ENCODE peak calls at places on chromosomes 2 and 18, in four cellular contexts. One of them, this sample, is unnamed.

GRCh38 chr2:28463893-28464292 is 32.0 kb upstream of the PLB1 start:
- DNase-seq in HL-60: peak; percentile 92
- DNase-seq in GM12878: no peak
- DNase-seq in K562: no peak
- DNase-seq in this sample: no peak

GRCh38 chr2:207475546-207475945 is 54.2 kb upstream of the CREB1 start:
- DNase-seq in GM12878: no peak
- DNase-seq in HL-60: no peak
- DNase-seq in K562: no peak
- DNase-seq in this sample: no peak

GRCh38 chr2:230924092-230924469 is 961 bp downstream of the GPR55 start:
- DNase-seq in HL-60: no peak
- DNase-seq in GM12878: no peak
- DNase-seq in K562: no peak
- DNase-seq in this sample: no peak

GRCh38 chr18:56374005-56374655 is 264.3 kb downstream of the TXNL1 start:
- DNase-seq in GM12878: no peak
- DNase-seq in HL-60: no peak
- DNase-seq in K562: no peak
- DNase-seq in this sample: no peak

GRCh38 chr2:101278925-101279324 is 26.2 kb downstream of the CNOT11 start:
- DNase-seq in GM12878: no peak
- DNase-seq in K562: no peak
- DNase-seq in HL-60: no peak
- DNase-seq in this sample: no peak

GRCh38 chr2:226956659-226957058 is 120.8 kb downstream of the RHBDD1 start:
- DNase-seq in HL-60: no peak
- DNase-seq in GM12878: no peak
- DNase-seq in K562: no peak
- DNase-seq in this sample: no peak

GRCh38 chr2:19774788-19775156 is 127.0 kb downstream of the TTC32 start:
- DNase-seq in K562: no peak
- DNase-seq in GM12878: no peak
- DNase-seq in HL-60: no peak
- DNase-seq in this sample: no peak

GRCh38 chr2:196482119-196483065 is 157.1 kb upstream of the CCDC150 start:
- DNase-seq in K562: no peak
- DNase-seq in GM12878: no peak
- DNase-seq in HL-60: no peak
- DNase-seq in this sample: no peak

GRCh38 chr2:84846041-84846663 is 34.7 kb downstream of the TRABD2A start:
- DNase-seq in HL-60: no peak
- DNase-seq in GM12878: no peak
- DNase-seq in K562: no peak
- DNase-seq in this sample: no peak

GRCh38 chr2:25215948-25216679 is 47.7 kb upstream of the POMC start:
- DNase-seq in K562: no peak
- DNase-seq in HL-60: peak; percentile 49
- DNase-seq in GM12878: no peak
- DNase-seq in this sample: peak; percentile 89
- TF ChIP-seq SPI1 in K562: no peak
- TF ChIP-seq SPI1 in HL-60: no peak
- TF ChIP-seq SPI1 in GM12878: no peak
- TF ChIP-seq SPI1 in this sample: no peak

DNA sequence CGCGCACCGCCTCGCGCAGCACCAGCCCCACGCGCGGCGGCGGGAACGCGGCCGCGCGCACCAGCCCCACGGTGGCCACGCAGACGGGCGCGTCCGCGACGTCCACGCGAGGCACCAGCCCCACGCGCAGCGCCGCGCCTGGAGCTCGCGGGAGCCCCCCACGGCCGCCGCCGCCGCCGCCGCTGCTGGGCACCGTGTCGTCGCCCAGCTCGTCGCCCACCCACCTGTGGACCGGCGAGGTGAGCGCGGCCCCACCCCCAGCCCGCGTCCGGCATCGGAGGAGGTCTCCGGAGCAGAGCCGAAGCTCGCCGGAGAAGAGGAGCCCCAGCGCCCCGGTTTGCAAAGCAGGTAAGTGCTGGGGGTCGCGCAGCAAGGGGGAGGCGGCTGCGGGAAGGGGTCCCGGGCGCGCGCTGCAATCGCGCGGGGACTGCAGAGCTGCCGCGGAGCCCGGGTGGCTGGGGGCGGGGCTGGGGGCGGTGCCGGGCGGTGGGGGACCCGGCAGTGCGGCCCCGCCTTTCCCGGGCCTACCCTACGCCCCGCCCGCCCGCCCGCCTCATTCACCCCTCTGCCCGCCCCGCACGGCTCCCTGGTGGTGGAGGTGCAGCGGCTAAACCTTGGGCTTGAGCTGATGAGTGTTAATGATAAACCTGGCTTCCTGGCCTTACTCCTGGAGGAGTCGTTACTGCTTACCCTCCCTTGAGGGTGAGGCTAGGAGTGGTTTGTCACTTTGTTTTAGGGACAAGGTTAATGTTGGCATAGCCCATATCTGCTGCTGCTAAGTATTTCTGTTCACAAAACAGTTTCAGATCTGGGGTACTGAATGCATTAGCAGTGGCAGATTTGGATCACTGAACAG is 900 bp downstream of the FAM117B start:
- DNase-seq in GM12878: peak; percentile 64
- DNase-seq in K562: peak; percentile 91
- DNase-seq in HL-60: peak; percentile 79
- DNase-seq in this sample: peak; percentile 73
- TF ChIP-seq POLR2AphosphoS5 in GM12878: no peak
- TF ChIP-seq POLR2AphosphoS5 in K562: no peak
- TF ChIP-seq POLR2AphosphoS5 in HL-60: no peak
- TF ChIP-seq POLR2AphosphoS5 in this sample: peak; percentile 39

DNA sequence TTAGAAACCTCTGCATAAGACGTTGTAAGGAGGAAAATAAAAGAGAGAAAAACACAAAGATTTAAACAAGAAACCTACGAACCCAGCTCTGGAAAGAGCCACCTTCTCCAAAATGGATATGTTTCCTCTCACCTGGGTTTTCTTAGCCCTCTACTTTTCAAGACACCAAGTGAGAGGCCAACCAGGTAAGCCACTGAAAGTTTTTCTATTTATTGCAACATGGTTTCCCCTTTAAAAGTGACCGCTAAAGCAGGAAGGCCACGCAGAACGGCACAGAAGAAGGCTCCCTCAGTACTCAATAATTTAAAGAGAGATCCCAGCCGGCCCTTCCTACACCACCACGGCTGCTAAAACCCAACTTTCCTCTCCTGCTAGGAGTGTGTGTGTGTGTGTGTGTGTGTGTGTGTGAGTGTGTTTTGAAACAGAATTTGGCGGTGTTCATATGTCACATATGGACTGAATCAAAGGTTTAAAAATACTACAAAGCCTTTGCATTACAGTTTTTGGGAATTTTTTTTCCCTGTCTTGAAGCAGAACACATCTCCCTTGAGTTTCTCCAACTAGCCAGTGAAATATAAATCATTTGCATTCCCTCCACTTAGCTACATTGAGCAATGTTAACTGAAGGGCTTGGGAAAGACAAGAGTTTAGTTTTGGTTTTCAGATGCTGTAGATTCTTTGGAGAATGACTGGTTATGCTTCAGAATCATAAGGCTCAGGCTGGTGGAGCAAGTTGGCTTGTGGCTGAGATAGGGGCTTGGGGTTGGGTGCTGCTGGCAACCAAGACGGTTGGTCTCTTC is 1.1 kb downstream of the NRP2 start:
- DNase-seq in K562: no peak
- DNase-seq in GM12878: no peak
- DNase-seq in HL-60: no peak
- DNase-seq in this sample: no peak
- TF ChIP-seq SPI1 in K562: no peak
- TF ChIP-seq SPI1 in GM12878: no peak
- TF ChIP-seq SPI1 in HL-60: no peak
- TF ChIP-seq SPI1 in this sample: no peak

DNA sequence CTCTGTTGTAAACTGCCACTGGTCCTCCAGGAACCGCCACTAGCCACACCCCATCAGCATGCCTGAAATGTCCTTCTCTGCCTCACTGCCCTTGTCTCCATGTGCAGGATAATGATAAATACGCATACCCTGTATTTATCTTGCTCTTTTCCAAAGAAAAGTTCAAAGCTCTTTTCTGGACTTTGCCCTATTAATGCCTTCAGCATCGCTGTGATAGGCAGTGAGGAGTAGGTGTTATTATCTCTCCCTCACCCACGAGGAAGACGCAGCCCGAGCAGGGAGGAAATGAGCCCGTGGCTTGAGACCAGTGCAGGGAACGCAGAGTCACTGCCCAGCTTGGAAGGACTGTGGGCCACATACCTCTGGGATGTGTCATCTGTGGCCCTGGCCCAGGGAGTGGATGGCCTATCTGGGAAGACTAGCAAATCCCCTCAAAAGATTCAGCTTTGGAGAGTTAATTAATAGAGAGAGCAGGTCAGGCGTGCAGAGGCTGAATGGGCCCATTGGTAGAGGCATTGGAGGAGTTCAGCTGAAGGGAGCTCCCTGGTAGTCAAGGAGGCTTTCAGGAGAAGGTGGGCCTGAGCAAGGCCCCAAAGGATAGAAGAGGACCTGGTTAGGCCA is 39.5 kb upstream of the MCFD2 start:
- DNase-seq in GM12878: no peak
- DNase-seq in HL-60: no peak
- DNase-seq in K562: peak; percentile 71
- DNase-seq in this sample: no peak
- TF ChIP-seq POLR2AphosphoS5 in GM12878: no peak
- TF ChIP-seq POLR2AphosphoS5 in HL-60: no peak
- TF ChIP-seq POLR2AphosphoS5 in K562: no peak
- TF ChIP-seq POLR2AphosphoS5 in this sample: no peak